ENCODE peak calls at places on chromosome 11, in nine cellular contexts. R, F, S, P, T, C, E, M and N are unnamed samples.

GRCh38 chr11:125069796-125070195 is 6.7 kb downstream of the SLC37A2 start:
- DNase-seq in R (no peak), S (no peak), T (no peak), F (no peak), M (peak; percentile 17), C (no peak), E (no peak), P (peak; percentile 86), N (peak; percentile 72)

GRCh38 chr11:110121204-110121603 is 28.0 kb downstream of the ZC3H12C start:
- DNase-seq in C (no peak), T (no peak), F (no peak), S (no peak), P (no peak), M (peak; percentile 80), E (no peak), R (no peak), N (peak; percentile 83)

GRCh38 chr11:34431979-34432378 is 6.8 kb upstream of the CAT start:
- DNase-seq in R (no peak), S (no peak), T (no peak), P (peak; percentile 75), C (no peak), E (no peak), M (no peak), F (no peak), N (no peak)

GRCh38 chr11:131692961-131693360 is 322.5 kb downstream of the NTM start:
- DNase-seq in R (no peak), F (no peak), M (no peak), S (no peak), C (no peak), T (no peak), P (no peak), E (no peak), N (no peak)

GRCh38 chr11:26841818-26842457 is 120.1 kb upstream of the SLC5A12 start:
- DNase-seq in S (no peak), E (no peak), T (no peak), M (peak; percentile 67), F (no peak), C (no peak), R (no peak), P (no peak), N (peak; percentile 76)

GRCh38 chr11:113593698-113594308 is 112.3 kb downstream of the TMPRSS5 start:
- DNase-seq in M (no peak), C (no peak), F (no peak), E (no peak), R (no peak), S (no peak), T (no peak), P (peak; percentile 47), N (no peak)

GRCh38 chr11:8775341-8776133 is 92.9 kb downstream of the RPL27A start:
- DNase-seq in C (no peak), P (no peak), T (peak; percentile 85), F (no peak), M (peak; percentile 28), S (no peak), E (peak; percentile 55), R (no peak), N (no peak)

GRCh38 chr11:79538775-79539174 is 97.9 kb upstream of the TENM4 start:
- DNase-seq in C (no peak), R (no peak), T (no peak), P (no peak), M (no peak), S (no peak), E (no peak), F (no peak), N (no peak)

DNA sequence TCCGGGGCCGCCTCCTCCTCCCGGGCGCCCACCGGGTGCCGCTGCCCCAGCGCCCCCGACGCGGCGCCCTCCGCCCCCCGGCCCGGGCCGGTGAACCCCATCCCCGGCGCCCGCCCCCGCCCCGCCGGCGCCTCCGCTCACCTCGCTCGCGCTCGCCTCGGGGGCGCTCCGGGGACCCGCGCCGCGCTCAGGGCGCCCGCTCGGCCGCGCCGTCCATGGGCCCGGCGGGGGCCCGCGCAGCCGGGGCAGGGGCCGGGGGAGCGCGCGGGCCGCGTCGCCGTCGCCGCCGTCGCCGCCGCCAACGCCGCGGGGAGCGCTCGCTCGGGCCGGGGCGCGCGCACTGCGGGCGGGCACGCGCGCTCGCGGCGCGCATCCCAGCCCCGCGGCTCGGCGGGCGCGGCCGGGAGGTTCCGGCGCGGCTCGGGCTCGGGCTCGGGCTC is 291 bp downstream of the DUSP8 start:
- DNase-seq in M (no peak), R (no peak), F (no peak), P (no peak), T (no peak), E (no peak), S (no peak), C (no peak), N (no peak)
- H3K4me3 ChIP-seq in M (no peak overlapping the region), R (peak overlapping the region; percentile 43), F (peak overlapping the region; percentile 45), P (no peak overlapping the region), T (no peak overlapping the region), E (peak overlapping the region; percentile 58), S (peak overlapping the region; percentile 74), C (peak overlapping the region; percentile 60), N (peak overlapping the region; percentile 47)

GRCh38 chr11:117313828-117314768 is 2.0 kb downstream of the BACE1 start:
- DNase-seq in M (no peak), T (no peak), E (no peak), F (no peak), R (no peak), C (no peak), P (no peak), S (no peak), N (no peak)

GRCh38 chr11:117314840-117315239 is 1.2 kb downstream of the BACE1 start:
- DNase-seq in P (peak; percentile 25), E (peak; percentile 53), S (no peak), C (no peak), F (no peak), T (no peak), R (no peak), M (no peak), N (no peak)

GRCh38 chr11:117318738-117319137 is 2.7 kb upstream of the BACE1 start:
- DNase-seq in T (no peak), P (no peak), C (no peak), S (no peak), R (no peak), M (no peak), F (no peak), E (no peak), N (no peak)

GRCh38 chr11:117315285-117316196 is 515 bp downstream of the BACE1 start:
- DNase-seq in C (peak; percentile 24), T (peak; percentile 73), F (no peak), P (no peak), E (no peak), R (no peak), M (no peak), S (no peak), N (peak; percentile 42)

DNA sequence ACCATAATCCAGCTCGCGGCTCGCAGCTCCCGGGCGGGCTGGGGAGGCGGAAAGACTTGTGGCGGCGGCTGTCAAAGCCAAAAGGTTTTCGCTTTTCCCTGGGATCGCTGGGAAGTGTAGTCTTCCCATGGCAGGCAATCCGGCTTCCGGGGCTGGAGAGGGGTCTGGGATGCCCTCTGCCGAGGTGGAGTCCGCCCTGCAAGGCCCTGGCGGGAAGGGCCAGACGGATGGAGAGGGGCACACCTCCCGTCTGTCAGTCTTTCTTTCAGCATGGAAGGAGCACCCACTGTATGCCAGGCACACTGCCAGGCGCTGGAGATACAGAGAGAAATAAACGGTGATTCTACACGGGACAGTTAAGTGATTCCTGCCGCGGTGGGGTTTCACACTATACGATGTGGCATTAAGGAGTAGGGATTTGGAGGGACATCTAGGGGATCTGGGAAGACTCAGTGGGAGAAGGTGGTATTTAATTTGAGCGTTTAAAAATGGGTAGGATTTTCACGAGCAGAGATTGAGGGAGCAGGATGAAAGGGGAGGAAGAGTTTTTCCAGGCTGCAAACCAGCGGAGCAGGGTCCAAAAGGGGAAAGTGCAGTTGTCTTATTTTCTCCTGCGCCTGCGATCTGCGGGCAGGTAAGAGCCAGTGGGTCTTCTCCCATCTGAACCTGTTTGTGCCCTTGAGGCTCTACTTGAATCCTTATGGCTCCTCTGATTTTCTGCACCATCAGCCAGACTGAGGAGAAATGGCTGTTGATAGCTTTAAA is at the start of gene BACE1:
- DNase-seq in F (peak; percentile 60), S (peak; percentile 69), E (peak; percentile 93), T (peak; percentile 92), P (peak; percentile 80), C (peak; percentile 89), R (no peak), M (peak; percentile 88), N (peak; percentile 93)
- TF ChIP-seq CTCF in F (peak; percentile 57), S (peak; percentile 20), E (no peak), T (peak; percentile 23), P (no peak), C (peak; percentile 44), R (no peak), M (peak; percentile 69), N (peak; percentile 43)

GRCh38 chr11:41146326-41146725 is 313.1 kb downstream of the LRRC4C start:
- DNase-seq in S (no peak), F (no peak), C (no peak), T (no peak), R (no peak), M (no peak), E (no peak), P (no peak), N (no peak)
- H3K4me3 ChIP-seq in S (no peak overlapping the region), F (no peak overlapping the region), C (no peak overlapping the region), T (no peak overlapping the region), R (no peak overlapping the region), M (no peak overlapping the region), E (no peak overlapping the region), P (no peak overlapping the region), N (no peak overlapping the region)

DNA sequence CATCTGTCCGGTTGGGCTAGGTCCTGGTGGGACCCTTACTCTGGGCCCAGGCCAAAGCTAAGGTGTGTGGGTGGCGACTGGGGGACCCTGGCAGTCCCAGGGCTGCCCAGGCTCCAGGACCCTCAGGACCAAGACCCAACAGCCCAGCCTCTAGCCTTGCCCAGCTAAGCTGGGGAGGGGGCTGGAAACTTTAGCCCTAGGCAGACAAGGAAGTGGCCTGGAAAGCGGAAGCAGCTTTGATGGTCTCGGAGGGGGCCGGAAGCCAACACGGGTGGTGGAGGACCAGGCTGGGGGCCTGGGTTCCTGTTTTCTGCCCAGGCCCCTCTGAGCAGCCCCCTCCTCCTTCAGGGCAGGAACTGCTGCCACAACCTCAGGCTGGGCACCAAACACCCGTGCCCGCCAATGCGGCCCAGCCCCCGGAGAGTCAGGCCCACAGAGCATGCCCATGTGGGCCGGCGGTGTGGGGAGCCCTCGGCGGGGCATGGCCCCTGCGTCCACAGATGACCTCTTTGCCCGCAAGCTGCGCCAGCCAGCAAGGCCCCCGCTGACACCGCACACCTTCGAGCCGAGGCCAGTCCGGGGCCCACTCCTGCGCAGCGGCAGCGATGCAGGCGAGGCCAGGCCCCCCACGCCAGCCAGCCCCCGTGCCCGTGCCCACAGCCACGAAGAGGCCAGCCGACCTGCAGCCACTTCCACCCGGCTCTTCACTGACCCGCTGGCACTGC is 2.7 kb downstream of the SIPA1 start:
- DNase-seq in P (peak; percentile 89), E (peak; percentile 62), F (no peak), M (no peak), S (no peak), R (no peak), T (peak; percentile 85), C (peak; percentile 70), N (no peak)
- TF ChIP-seq CTCF in P (no peak), E (no peak), F (no peak), M (no peak), S (no peak), R (no peak), T (no peak), C (no peak), N (no peak)